ENCODE peak calls at places on chromosomes 16 and 17, in ten cellular contexts. R is colonic mucosa; Q is AG04450; X is HCT116; C is effector memory CD4-positive, alpha-beta T cell; V is OCI-LY7; K is NB4; L is DND-41; H is AG04449; F is foreskin fibroblast. M is an unnamed sample.

GRCh38 chr16:68086336-68086821 is 1.2 kb downstream of the NFATC3 start:
- DNase-seq in Q (no peak), H (no peak), F (peak), L (no peak), K (peak), V (no peak), C (no peak), R (no peak), X (no peak), M (no peak)

GRCh38 chr17:27473748-27474609 is 17.7 kb downstream of the KSR1 start:
- DNase-seq in Q (no peak), L (peak), F (no peak), X (no peak), C (peak), H (no peak), R (no peak), K (peak), V (peak), M (no peak)

GRCh38 chr17:67374329-67375053 is 2.6 kb upstream of the PITPNC1 start:
- DNase-seq in R (peak), C (peak), X (peak), H (no peak), Q (peak), V (peak), L (peak), F (peak), K (peak), M (peak)

GRCh38 chr16:67164599-67165061 is at the start of gene HSF4:
- DNase-seq in H (no peak), Q (no peak), L (no peak), C (no peak), X (no peak), V (no peak), K (peak), R (peak), F (peak), M (no peak)

GRCh38 chr17:57038486-57038885 is 46.6 kb upstream of the AKAP1 start:
- DNase-seq in K (no peak), Q (no peak), C (no peak), F (no peak), L (no peak), H (no peak), V (no peak), X (no peak), R (peak), M (no peak)

GRCh38 chr17:17758443-17758842 is 77.2 kb downstream of the RAI1 start:
- DNase-seq in H (no peak), V (peak), R (no peak), K (no peak), X (no peak), C (no peak), L (no peak), Q (no peak), F (no peak), M (no peak)

GRCh38 chr16:82067042-82067809 is 32.2 kb downstream of the HSD17B2 start:
- DNase-seq in K (no peak), C (no peak), R (no peak), F (no peak), X (no peak), V (no peak), Q (no peak), L (no peak), H (no peak), M (no peak)

GRCh38 chr16:8530756-8531155 is 59.6 kb downstream of the TMEM114 start:
- DNase-seq in F (no peak), H (no peak), X (no peak), V (no peak), C (no peak), Q (no peak), L (no peak), K (no peak), R (no peak), M (no peak)

GRCh38 chr16:60763869-60764268 is 1272.4 kb downstream of the CDH8 start:
- DNase-seq in C (no peak), K (no peak), X (no peak), H (no peak), V (no peak), R (no peak), L (no peak), Q (no peak), F (no peak), M (no peak)

GRCh38 chr17:4003501-4004421 is 39.5 kb upstream of the ATP2A3 start:
- DNase-seq in R (peak), L (no peak), K (no peak), X (no peak), V (no peak), H (no peak), C (no peak), F (no peak), Q (no peak), M (no peak)

GRCh38 chr17:73612074-73612473 is 32.2 kb downstream of the SDK2 start:
- DNase-seq in L (no peak), H (no peak), C (no peak), X (no peak), R (no peak), K (no peak), Q (no peak), F (no peak), V (peak), M (no peak)

GRCh38 chr17:68591583-68591982 is 9.6 kb downstream of the FAM20A start:
- DNase-seq in L (no peak), X (no peak), H (no peak), V (no peak), R (no peak), C (no peak), K (no peak), Q (no peak), F (no peak), M (no peak)

GRCh38 chr17:81097943-81098308 is 63.0 kb downstream of the BAIAP2 start:
- DNase-seq in C (no peak), K (peak), H (no peak), F (peak), R (peak), V (no peak), L (no peak), X (peak), Q (no peak), M (no peak)
- H3K4me3 ChIP-seq in C (no peak), K (no peak), H (peak), F (peak), R (no peak), V (no peak), L (no peak), X (peak), Q (peak), M (peak)

DNA sequence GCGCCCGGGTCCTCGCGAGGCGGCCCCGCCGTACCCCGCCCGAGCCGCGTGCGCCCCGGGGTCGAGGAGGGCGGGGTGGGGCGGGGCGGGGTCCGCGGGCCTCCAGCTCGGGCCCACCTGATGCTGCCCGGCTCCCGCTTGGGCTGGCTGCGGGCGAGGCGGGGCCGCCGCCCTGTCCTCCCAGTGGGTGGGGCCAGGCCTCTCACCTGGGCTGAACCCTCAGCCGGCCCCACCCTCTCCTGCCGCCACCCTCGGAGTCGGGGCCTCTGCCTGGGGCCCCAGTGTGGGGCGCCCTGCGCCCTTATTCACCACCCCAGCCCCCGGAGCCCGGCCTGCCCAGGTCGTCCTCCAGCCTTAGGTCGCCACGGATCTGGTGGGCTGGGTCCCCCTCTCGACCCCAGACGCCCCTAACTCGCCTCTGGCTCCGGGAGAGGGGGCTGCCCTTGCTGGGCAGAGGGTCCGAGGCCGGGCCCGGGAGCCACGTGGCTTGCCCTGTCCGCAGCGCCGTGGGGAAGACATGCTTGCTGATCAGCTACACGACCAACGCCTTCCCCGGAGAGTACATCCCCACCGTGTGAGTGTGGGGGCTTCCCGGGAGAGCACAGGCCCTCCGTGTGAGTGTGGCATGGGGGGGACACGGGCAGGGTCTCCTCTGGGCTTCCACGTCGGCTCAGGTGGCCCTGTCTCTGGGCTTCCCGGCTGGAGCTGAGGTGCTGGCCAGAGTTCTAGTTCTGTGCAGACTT is 578 bp downstream of the RAC3 start:
- DNase-seq in F (no peak), V (peak), K (peak), R (peak), C (no peak), X (no peak), H (no peak), Q (no peak), L (no peak), M (no peak)
- H3K4me3 ChIP-seq in F (peak), V (no peak), K (peak), R (peak), C (peak), X (peak), H (peak), Q (peak), L (peak), M (peak)

DNA sequence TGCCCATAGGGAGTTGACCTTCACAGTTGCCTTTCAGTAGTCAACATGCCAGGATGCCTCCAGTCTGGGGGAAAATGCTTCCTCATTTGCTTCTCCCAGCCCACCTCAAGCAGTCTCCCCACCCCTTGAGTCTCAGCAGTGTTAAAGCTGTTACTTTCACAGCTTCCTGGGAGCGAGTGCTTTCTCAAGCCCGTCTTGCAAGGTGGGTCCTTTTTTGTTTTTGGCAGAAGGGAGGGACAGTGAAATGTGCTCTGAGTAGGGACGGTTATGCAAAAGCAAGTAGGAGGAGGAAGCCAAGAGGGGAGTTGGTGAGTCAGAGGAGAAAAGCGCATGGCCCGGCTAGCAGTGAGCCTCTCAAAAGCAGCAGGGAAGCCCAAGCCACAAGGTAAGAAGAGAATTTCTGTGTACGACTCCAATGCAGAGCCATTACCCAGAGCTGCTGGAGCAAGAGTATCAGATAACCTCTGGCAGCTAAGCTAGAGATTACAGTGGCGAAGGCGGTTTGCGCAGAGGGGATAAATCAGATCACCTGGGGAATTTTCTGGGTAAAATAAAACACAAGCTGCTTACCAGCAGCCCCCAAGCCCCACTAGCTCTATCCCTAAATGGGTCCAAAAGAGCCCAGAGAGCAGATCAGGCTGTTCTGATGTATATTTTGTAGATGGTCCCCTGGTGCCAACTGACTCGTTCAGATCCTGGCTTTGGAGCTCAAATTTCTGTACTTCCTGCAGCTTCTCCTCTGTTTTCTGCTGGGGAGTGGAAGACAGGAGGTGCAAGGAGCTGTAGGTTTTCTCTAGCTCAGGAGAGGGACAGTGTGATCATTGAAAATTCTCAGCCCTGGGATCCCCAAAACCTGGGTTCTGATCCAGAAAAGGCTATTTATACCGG is at the start of gene CHST4:
- DNase-seq in Q (peak), L (no peak), F (peak), H (no peak), R (no peak), C (no peak), X (no peak), K (peak), V (peak), M (peak)
- H3K4me3 ChIP-seq in Q (no peak), L (no peak), F (no peak), H (peak), R (no peak), C (no peak), X (no peak), K (peak), V (peak), M (no peak)

DNA sequence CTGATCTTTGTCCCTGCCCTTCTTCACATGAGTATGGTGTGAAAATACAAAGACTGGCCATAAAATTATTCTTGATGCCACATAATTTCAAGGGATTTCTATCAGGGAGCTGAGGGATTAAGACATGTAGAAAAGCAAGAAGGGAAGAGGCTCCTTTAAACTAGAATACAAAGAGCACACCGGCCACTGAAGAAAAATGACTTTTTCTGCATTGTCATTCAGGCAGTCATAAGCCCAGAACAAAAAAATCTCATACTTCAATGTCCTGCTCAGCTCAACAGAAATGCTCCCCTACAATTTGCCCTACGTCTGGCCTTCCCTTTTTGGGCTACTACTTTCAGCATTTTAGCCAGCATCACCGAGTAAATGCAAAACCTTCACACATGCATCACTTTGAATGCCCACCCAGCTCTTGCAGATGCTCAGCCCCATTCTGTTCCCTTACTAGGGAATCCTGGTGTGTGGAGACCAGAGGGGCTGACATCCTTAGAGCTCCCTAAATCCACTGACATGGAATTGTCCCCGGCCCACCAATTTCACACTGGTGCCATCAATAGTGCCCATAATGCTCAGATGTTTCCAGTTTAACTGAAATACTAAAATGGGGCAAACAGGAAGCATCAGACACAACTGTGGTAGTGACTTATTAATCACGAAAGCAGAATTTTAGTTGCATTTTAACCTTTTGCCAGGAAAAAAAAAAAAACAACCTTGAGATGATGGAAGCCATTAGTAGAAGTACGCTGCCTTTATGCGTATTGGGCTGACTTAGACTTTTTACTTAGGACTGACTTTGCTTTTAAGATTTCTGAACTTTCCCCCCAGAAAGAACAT is 2.7 kb downstream of the MAP3K14 start:
- DNase-seq in L (no peak), R (no peak), X (no peak), F (no peak), Q (no peak), V (peak), K (no peak), C (no peak), H (no peak), M (no peak)
- H3K4me3 ChIP-seq in L (no peak), R (peak), X (no peak), F (peak), Q (peak), V (peak), K (no peak), C (peak), H (peak), M (peak)

GRCh38 chr16:83102336-83102735 is 475.6 kb downstream of the CDH13 start:
- DNase-seq in F (no peak), K (no peak), L (no peak), V (no peak), H (no peak), X (no peak), Q (no peak), C (no peak), R (no peak), M (no peak)
- H3K4me3 ChIP-seq in F (no peak), K (no peak), L (no peak), V (no peak), H (no peak), X (no peak), Q (no peak), C (no peak), R (no peak), M (no peak)

GRCh38 chr17:7705269-7706255 is 560 bp downstream of the EFNB3 start:
- DNase-seq in C (no peak), X (no peak), Q (no peak), L (no peak), V (no peak), F (no peak), H (no peak), K (no peak), R (no peak), M (no peak)
- H3K4me3 ChIP-seq in C (peak), X (no peak), Q (peak), L (no peak), V (no peak), F (peak), H (peak), K (no peak), R (peak), M (peak)

GRCh38 chr17:58333396-58334207 is 5.0 kb upstream of the TSPOAP1 start:
- DNase-seq in L (peak), X (no peak), Q (no peak), C (no peak), R (no peak), F (no peak), H (no peak), K (peak), V (peak), M (no peak)
- H3K4me3 ChIP-seq in L (peak), X (no peak), Q (no peak), C (peak), R (peak), F (no peak), H (no peak), K (peak), V (peak), M (no peak)

GRCh38 chr17:77440571-77440981 is 299.8 kb downstream of the SEC14L1 start:
- DNase-seq in V (peak), R (no peak), F (no peak), Q (no peak), X (no peak), H (no peak), L (peak), K (peak), C (no peak), M (no peak)
- H3K4me3 ChIP-seq in V (peak), R (no peak), F (no peak), Q (no peak), X (no peak), H (no peak), L (no peak), K (peak), C (peak), M (no peak)

M was measured in skeletal muscle cell.